ENCODE peak calls at places on chromosomes 12 and 14, in four cellular contexts. O is IMR-90, J is Karpas-422, M is skeletal muscle cell. P is an unnamed sample.

GRCh38 chr12:79886917-79887519 is 47.9 kb downstream of the PPP1R12A start:
- DNase-seq in J (peak), M (peak), O (peak), P (peak)

GRCh38 chr12:64273527-64274403 is 51.7 kb upstream of the KICS2 start:
- DNase-seq in J (peak), O (no peak), M (no peak), P (peak)

GRCh38 chr14:45610303-45610702 is 357.3 kb upstream of the MIS18BP1 start:
- DNase-seq in O (no peak), M (no peak), J (peak), P (peak)

GRCh38 chr12:131202592-131203378 is 249.1 kb downstream of the ADGRD1 start:
- DNase-seq in M (no peak), J (no peak), O (no peak), P (no peak)

GRCh38 chr12:108505121-108505520 is 10.0 kb upstream of the FICD start:
- DNase-seq in J (no peak), O (no peak), M (no peak), P (no peak)

GRCh38 chr12:47931187-47931586 is 26.4 kb upstream of the VDR start:
- DNase-seq in O (no peak), J (no peak), M (no peak), P (no peak)

GRCh38 chr14:33809456-33809855 is 141.4 kb downstream of the EGLN3 start:
- DNase-seq in O (no peak), M (no peak), J (no peak), P (no peak)

GRCh38 chr14:53927171-53927570 is 29.5 kb downstream of the BMP4 start:
- DNase-seq in J (no peak), O (peak), M (peak), P (no peak)

GRCh38 chr14:78921856-78922255 is 751.7 kb downstream of the NRXN3 start:
- DNase-seq in M (peak), J (no peak), O (peak), P (no peak)

GRCh38 chr14:74618078-74618952 is 6.3 kb upstream of the LTBP2 start:
- DNase-seq in O (peak), M (peak), J (peak), P (no peak)

GRCh38 chr14:59321184-59321952 is 132.9 kb downstream of the DAAM1 start:
- DNase-seq in M (peak), J (no peak), O (peak), P (no peak)

GRCh38 chr12:28767836-28768348 is 381.2 kb upstream of the FAR2 start:
- DNase-seq in O (peak), J (no peak), M (no peak), P (no peak)

GRCh38 chr12:104387190-104387589 is 69.6 kb upstream of the CHST11 start:
- DNase-seq in O (peak), M (no peak), J (no peak), P (peak)

GRCh38 chr12:85843606-85844325 is 7.6 kb upstream of the RASSF9 start:
- DNase-seq in M (no peak), J (no peak), O (no peak), P (no peak)

GRCh38 chr12:132067182-132067581 is 76.9 kb downstream of the DDX51 start:
- DNase-seq in J (no peak), O (peak), M (no peak), P (no peak)

GRCh38 chr12:105226219-105226618 is 9.8 kb downstream of the APPL2 start:
- DNase-seq in J (no peak), O (peak), M (peak), P (no peak)

GRCh38 chr14:22622220-22622619 is 21.9 kb downstream of the OR6J1 start:
- DNase-seq in O (peak), M (peak), J (no peak), P (no peak)

GRCh38 chr14:37889087-37889486 is 293.7 kb downstream of the TTC6 start:
- DNase-seq in J (no peak), M (no peak), O (no peak), P (peak)

GRCh38 chr12:121715862-121716435 is 3.4 kb downstream of the TMEM120B start:
- DNase-seq in J (no peak), O (no peak), M (no peak), P (no peak)

GRCh38 chr14:104436741-104437701 is 142.5 kb upstream of the C14orf180 start:
- DNase-seq in M (no peak), J (no peak), O (no peak), P (no peak)

P was measured in SHP77 treated with DMSO at 0.1 percent for 48 hours.